ENCODE peak calls at places on chromosomes 5 and 9, in seven cellular contexts. Y is ovary, D is neural progenitor cell, A is H1, R is AG04450, I is transverse colon, F is esophagus muscularis mucosa. M is an unnamed sample.

GRCh38 chr5:150211156-150212030 is 21.5 kb downstream of the SLC6A7 start:
- DNase-seq in Y (no peak), D (no peak), A (peak), R (no peak), I (peak), F (no peak), M (no peak)

GRCh38 chr5:106749826-106750225 is 920.9 kb downstream of the EFNA5 start:
- DNase-seq in Y (no peak), D (no peak), A (no peak), R (no peak), I (no peak), F (no peak), M (no peak)

GRCh38 chr9:120014751-120015235 is 565.2 kb downstream of the CDK5RAP2 start:
- DNase-seq in Y (no peak), D (no peak), A (no peak), R (no peak), I (no peak), F (no peak), M (no peak)

GRCh38 chr5:115639377-115639776 is 13.5 kb upstream of the TMED7 start:
- DNase-seq in Y (no peak), D (no peak), A (no peak), R (no peak), I (no peak), F (no peak), M (no peak)

GRCh38 chr5:139903805-139904565 is 108.4 kb downstream of the PSD2 start:
- DNase-seq in Y (peak), D (peak), A (no peak), R (no peak), I (no peak), F (no peak), M (peak)

GRCh38 chr9:87554177-87554940 is 56.7 kb downstream of the DAPK1 start:
- DNase-seq in Y (no peak), D (no peak), A (no peak), R (no peak), I (no peak), F (peak), M (no peak)

GRCh38 chr9:32603914-32604852 is 31.2 kb upstream of the NDUFB6 start:
- DNase-seq in Y (no peak), D (peak), A (no peak), R (no peak), I (no peak), F (no peak), M (peak)

GRCh38 chr9:36884721-36885120 is 149.3 kb downstream of the PAX5 start:
- DNase-seq in Y (no peak), D (no peak), A (no peak), R (no peak), I (no peak), F (no peak), M (no peak)

GRCh38 chr5:44365351-44365750 is 23.9 kb downstream of the FGF10 start:
- DNase-seq in Y (no peak), D (no peak), A (no peak), R (no peak), I (no peak), F (no peak), M (no peak)

GRCh38 chr5:181159286-181160143 is 12.1 kb downstream of the OR2V2 start:
- DNase-seq in Y (peak), D (peak), A (peak), R (peak), I (peak), F (peak), M (peak)
- H3K4me3 ChIP-seq in Y (no peak), D (no peak), A (no peak), R (no peak), I (no peak), F (no peak), M (peak)

DNA sequence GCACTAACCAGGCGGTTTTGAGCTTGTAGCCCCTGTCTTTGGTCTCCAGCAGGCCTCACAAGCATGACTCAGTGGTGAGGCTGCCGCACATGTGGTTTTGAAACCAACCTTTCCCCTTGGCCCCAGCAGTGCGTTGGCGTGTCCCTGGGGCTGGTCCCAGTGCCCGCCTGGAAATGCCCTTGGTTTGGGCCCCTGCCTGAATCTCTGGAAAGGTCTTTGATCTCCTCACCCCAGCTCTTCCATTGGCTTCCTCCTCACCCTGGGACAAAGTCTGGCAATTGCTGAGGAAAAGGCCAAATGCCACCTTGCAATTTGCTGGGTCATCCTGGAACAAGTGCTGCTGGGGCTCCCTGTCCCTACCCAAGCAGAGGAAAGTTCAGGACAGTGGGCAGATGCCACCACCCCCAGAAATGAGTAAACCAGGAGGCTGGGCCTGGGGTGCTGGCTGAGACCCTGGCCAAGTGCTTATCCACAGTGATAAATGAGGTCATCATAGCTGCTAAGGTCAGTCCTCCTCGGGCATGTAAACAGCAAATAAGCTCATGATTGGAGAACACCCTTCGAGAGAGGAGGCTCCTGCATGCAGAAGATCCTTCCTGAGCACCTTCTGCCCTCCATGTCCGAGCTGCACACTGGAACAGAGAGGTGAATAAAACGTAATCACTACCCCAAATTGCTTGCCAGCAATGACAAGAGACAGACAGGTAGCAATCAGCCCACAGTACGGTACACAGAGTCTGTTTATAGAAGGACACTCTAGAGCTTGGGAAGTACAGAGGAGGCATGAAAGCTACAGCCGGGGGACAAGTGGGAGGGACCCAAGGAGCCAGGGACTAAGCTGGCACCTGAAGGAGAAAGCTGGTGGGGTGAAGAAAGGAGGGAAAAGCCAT is 98.9 kb upstream of the CPEB4 start:
- DNase-seq in Y (no peak), D (no peak), A (no peak), R (peak), I (no peak), F (no peak), M (no peak)
- H3K4me3 ChIP-seq in Y (no peak), D (no peak), A (no peak), R (no peak), I (no peak), F (no peak), M (no peak)

GRCh38 chr9:68997676-68998075 is 16.2 kb downstream of the PRKACG start:
- DNase-seq in Y (no peak), D (peak), A (no peak), R (no peak), I (no peak), F (no peak), M (no peak)

GRCh38 chr9:69001921-69002320 is 12.0 kb downstream of the PRKACG start:
- DNase-seq in Y (no peak), D (no peak), A (no peak), R (no peak), I (no peak), F (no peak), M (no peak)

GRCh38 chr9:68998344-68998743 is 15.6 kb downstream of the PRKACG start:
- DNase-seq in Y (no peak), D (no peak), A (no peak), R (no peak), I (no peak), F (no peak), M (no peak)

GRCh38 chr9:68998812-68999211 is 15.1 kb downstream of the PRKACG start:
- DNase-seq in Y (no peak), D (no peak), A (no peak), R (no peak), I (no peak), F (no peak), M (no peak)

DNA sequence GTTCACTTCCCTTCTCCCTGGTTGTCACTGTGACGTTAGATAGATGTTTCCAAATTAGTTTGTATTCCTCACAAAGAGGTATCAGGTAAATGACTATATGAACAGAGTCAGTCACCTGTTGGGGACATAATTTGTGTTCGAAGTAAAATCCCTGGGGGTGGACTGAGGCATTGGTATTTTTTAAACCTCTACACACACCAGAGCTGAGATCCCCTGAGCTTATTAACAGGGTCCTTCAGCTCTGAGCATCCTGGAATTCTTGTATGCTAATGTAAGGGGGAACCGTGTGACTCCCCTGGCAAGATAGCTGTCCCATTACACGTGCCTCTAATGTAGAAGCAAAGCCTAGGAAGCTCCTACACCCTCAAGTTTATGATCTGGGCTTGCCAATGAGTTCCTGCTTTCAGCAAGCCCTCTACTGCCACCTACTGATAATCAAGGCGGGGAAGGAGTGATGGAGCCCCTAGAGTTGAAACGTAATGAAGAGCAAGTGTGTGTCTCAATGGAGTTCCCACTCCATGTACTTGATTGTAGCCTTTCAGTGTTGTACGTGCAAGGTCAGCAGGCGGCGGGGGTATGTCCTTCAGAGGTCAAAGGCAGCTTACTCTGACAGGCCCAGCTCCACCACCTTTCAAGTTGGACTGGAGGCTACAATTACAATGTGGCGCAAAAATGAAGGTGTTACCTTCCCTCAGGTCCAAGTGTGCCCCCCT is 14.4 kb downstream of the PRKACG start:
- DNase-seq in Y (peak), D (peak), A (peak), R (peak), I (peak), F (no peak), M (peak)
- H3K4me3 ChIP-seq in Y (no peak), D (no peak), A (no peak), R (no peak), I (no peak), F (no peak), M (no peak)

DNA sequence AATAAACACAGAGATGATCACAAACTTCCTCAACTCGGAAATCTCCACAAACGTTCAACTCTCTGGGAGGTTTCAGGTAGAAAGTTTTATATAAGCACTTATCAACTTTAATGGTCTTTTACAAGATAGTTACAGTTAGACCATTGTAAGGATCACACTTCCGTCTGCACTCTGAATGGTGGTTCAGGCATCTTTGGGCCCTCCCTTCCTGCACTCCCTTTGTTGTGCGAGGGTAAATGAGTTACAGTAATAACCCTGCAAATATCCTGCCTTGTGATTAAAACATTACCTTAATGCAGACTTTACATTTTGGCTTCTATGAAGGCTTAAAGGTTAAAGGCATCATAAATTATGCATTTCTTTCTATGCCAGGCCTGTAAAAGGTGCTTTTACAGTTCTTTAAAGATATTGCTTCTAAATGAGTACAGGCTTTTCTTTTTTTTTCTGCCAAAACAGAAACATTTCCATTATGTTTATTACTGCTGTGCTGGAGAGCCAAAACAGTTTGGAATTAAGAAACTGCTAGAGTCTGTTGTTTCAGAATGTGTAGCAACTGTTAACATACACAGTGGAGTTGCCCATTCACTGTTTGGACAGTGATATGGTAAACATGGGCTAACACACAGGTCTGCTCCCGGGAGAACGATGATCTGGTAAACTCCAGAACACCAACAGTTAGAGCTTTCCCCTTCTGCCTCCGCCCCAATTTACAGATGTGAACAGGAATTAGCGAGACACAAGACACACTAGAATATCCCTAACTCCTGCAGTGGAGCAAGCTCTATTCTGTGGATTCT is 1.1 kb downstream of the PRUNE2 start:
- DNase-seq in Y (no peak), D (no peak), A (no peak), R (no peak), I (peak), F (no peak), M (no peak)
- H3K4me3 ChIP-seq in Y (peak), D (peak), A (peak), R (no peak), I (peak), F (peak), M (no peak)

DNA sequence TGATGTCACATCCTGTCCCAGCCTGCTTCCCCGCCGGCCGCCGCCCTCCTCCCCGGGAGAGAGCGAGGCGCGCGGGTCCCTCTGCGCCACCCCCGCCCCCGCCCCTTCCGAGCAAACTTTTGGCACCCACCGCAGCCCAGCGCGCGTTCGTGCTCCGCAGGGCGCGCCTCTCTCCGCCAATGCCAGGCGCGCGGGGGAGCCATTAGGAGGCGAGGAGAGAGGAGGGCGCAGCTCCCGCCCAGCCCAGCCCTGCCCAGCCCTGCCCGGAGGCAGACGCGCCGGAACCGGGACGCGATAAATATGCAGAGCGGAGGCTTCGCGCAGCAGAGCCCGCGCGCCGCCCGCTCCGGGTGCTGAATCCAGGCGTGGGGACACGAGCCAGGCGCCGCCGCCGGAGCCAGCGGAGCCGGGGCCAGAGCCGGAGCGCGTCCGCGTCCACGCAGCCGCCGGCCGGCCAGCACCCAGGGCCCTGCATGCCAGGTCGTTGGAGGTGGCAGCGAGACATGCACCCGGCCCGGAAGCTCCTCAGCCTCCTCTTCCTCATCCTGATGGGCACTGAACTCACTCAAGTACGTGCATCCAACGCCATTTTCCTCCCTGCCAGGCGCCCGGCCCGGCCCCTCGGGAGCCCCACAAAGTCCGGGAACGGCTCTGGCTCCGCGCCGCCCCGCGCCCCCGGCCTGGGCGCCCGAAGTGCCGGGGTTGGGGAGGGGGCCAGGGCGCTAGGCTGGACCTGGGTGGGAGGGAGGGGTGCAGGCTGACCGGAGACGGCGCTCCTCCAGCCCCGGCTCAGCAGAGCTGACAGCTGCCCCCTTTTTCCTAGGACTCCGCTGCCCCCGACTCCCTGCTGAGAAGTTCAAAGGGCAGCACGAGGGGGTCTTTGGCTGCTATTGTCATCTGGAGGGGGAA is 12.0 kb upstream of the OLFM1 start:
- DNase-seq in Y (peak), D (peak), A (no peak), R (no peak), I (peak), F (no peak), M (peak)
- H3K4me3 ChIP-seq in Y (peak), D (peak), A (peak), R (no peak), I (peak), F (peak), M (peak)

DNA sequence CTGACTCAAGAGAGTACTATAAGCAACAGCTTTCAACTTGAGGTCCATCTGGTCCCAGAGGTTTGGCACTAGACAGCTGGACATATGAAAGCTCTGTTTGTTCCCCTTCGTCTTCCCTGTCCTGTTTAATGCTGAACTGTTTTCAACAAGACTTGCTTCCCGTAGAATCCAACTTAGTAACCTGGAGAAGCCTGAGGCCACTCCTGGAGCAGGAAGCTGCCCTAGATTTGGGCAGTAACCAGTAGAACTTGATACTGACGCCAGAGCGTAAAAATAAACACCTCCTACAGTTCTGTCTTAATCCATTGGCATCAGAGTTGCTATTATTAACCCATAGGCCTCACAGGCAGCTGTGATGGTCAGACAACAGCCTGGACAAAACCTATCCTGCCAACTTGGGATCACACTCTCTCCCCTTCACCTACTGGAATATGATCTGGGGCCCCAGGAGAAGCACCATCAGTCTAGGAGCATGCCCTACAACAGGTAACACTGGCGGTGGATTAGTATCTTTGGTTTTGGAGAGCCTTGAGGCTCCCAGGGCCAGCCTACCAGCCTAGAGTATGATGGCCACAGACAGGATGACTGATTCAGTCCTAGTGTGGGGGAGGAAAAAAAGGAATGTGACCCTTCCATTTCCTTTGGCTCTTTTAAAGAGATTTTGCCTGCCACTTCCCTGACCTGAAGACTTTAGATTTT is 29.2 kb downstream of the RUSC2 start:
- DNase-seq in Y (no peak), D (no peak), A (no peak), R (no peak), I (no peak), F (no peak), M (no peak)
- H3K4me3 ChIP-seq in Y (no peak), D (no peak), A (no peak), R (no peak), I (no peak), F (no peak), M (no peak)

DNA sequence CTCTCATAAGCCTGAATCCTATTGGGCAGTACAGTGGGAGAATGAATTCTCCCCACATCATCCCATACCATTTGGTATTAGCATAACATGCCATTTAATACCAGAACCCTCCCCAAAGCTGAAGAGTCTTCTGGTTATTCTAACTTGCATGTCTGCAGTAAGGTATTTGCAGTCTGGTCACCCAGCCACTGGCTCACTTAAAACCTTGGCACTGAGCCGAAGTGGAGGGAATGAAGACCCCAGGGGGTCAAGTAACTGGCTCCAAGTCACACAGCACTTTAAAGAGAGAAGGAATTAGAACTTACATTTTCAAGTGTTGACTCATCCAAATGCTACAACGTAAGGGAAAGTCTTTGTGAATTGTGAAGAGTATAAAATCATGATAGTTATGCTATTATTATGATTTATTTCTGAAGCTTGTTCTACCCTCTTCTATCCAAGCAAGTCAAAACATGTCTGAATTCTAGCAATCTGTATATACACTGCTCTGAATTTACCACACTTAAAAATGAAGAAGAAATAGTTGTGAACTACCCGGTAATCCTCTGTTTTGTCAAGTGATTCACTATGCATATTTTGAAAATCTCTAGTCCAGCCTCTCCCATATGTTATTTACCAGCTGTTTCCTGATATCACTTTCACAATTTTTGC is 28.5 kb downstream of the GLRA1 start:
- DNase-seq in Y (no peak), D (no peak), A (peak), R (no peak), I (no peak), F (no peak), M (no peak)
- H3K4me3 ChIP-seq in Y (no peak), D (no peak), A (no peak), R (no peak), I (no peak), F (no peak), M (no peak)

GRCh38 chr9:96418920-96419690 is 935 bp upstream of the ZNF367 start:
- DNase-seq in Y (no peak), D (peak), A (no peak), R (peak), I (peak), F (peak), M (peak)
- H3K4me3 ChIP-seq in Y (peak), D (peak), A (peak), R (peak), I (peak), F (peak), M (peak)

GRCh38 chr5:17018871-17019270 is 82.8 kb upstream of the MYO10 start:
- DNase-seq in Y (no peak), D (no peak), A (no peak), R (no peak), I (no peak), F (no peak), M (no peak)

GRCh38 chr5:17022296-17022695 is 86.2 kb upstream of the MYO10 start:
- DNase-seq in Y (no peak), D (no peak), A (no peak), R (no peak), I (no peak), F (no peak), M (no peak)

GRCh38 chr5:17020586-17021362 is 84.7 kb upstream of the MYO10 start:
- DNase-seq in Y (no peak), D (no peak), A (no peak), R (no peak), I (no peak), F (no peak), M (no peak)

GRCh38 chr5:17021363-17021932 is 85.4 kb upstream of the MYO10 start:
- DNase-seq in Y (no peak), D (peak), A (no peak), R (no peak), I (no peak), F (no peak), M (peak)

GRCh38 chr5:17019324-17019723 is 83.2 kb upstream of the MYO10 start:
- DNase-seq in Y (no peak), D (no peak), A (no peak), R (no peak), I (no peak), F (no peak), M (no peak)
- H3K4me3 ChIP-seq in Y (no peak), D (no peak), A (no peak), R (no peak), I (no peak), F (no peak), M (no peak)

M was measured in testis.